ENCODE peak calls at places on chromosomes 3 and 15, in four cellular contexts. One of them, this sample, is unnamed.

GRCh38 chr3:144085964-144086363 is 114.3 kb downstream of the DIPK2A start:
- DNase-seq in PC-9: no peak
- DNase-seq in bronchial epithelial cell: peak
- DNase-seq in prostate gland: no peak
- DNase-seq in this sample: no peak

GRCh38 chr15:77840962-77841361 is 208.2 kb upstream of the LINGO1 start:
- DNase-seq in PC-9: peak
- DNase-seq in bronchial epithelial cell: peak
- DNase-seq in prostate gland: no peak
- DNase-seq in this sample: no peak

GRCh38 chr3:66407281-66408218 is 93.3 kb downstream of the LRIG1 start:
- DNase-seq in PC-9: peak
- DNase-seq in bronchial epithelial cell: peak
- DNase-seq in prostate gland: peak
- DNase-seq in this sample: peak

GRCh38 chr3:157805553-157805952 is 300.7 kb downstream of the SHOX2 start:
- DNase-seq in PC-9: no peak
- DNase-seq in bronchial epithelial cell: no peak
- DNase-seq in prostate gland: no peak
- DNase-seq in this sample: no peak

GRCh38 chr15:31098491-31098917 is 3.0 kb downstream of the TRPM1 start:
- DNase-seq in PC-9: no peak
- DNase-seq in bronchial epithelial cell: no peak
- DNase-seq in prostate gland: no peak
- DNase-seq in this sample: no peak

GRCh38 chr3:188792788-188793187 is 379.0 kb upstream of the TPRG1 start:
- DNase-seq in PC-9: no peak
- DNase-seq in bronchial epithelial cell: no peak
- DNase-seq in prostate gland: no peak
- DNase-seq in this sample: no peak

GRCh38 chr15:28191832-28192231 is 92.7 kb upstream of the OCA2 start:
- DNase-seq in PC-9: no peak
- DNase-seq in bronchial epithelial cell: no peak
- DNase-seq in prostate gland: peak
- DNase-seq in this sample: no peak

GRCh38 chr15:84685304-84685703 is 27.3 kb upstream of the NMB start:
- DNase-seq in PC-9: peak
- DNase-seq in bronchial epithelial cell: peak
- DNase-seq in prostate gland: no peak
- DNase-seq in this sample: no peak

GRCh38 chr15:60070838-60071493 is 66.9 kb downstream of the FOXB1 start:
- DNase-seq in PC-9: no peak
- DNase-seq in bronchial epithelial cell: peak
- DNase-seq in prostate gland: no peak
- DNase-seq in this sample: no peak

GRCh38 chr3:50493623-50494022 is 9.8 kb downstream of the CACNA2D2 start:
- DNase-seq in PC-9: no peak
- DNase-seq in bronchial epithelial cell: no peak
- DNase-seq in prostate gland: no peak
- DNase-seq in this sample: no peak

GRCh38 chr3:78820497-78820896 is 947.3 kb downstream of the ROBO1 start:
- DNase-seq in PC-9: no peak
- DNase-seq in bronchial epithelial cell: no peak
- DNase-seq in prostate gland: no peak
- DNase-seq in this sample: no peak

GRCh38 chr3:184815046-184815930 is 3.3 kb downstream of the VPS8 start:
- DNase-seq in PC-9: no peak
- DNase-seq in bronchial epithelial cell: peak
- DNase-seq in prostate gland: no peak
- DNase-seq in this sample: no peak

GRCh38 chr3:128222771-128223386 is 69.6 kb downstream of the EEFSEC start:
- DNase-seq in PC-9: no peak
- DNase-seq in bronchial epithelial cell: peak
- DNase-seq in prostate gland: no peak
- DNase-seq in this sample: no peak

GRCh38 chr3:183533410-183534132 is 21.9 kb downstream of the KLHL6 start:
- DNase-seq in PC-9: no peak
- DNase-seq in bronchial epithelial cell: no peak
- DNase-seq in prostate gland: no peak
- DNase-seq in this sample: no peak

GRCh38 chr3:88219138-88219792 is 69.5 kb downstream of the C3orf38 start:
- DNase-seq in PC-9: peak
- DNase-seq in bronchial epithelial cell: peak
- DNase-seq in prostate gland: no peak
- DNase-seq in this sample: peak

GRCh38 chr15:43518073-43518761 is 809 bp downstream of the MAP1A start:
- DNase-seq in PC-9: no peak
- DNase-seq in bronchial epithelial cell: no peak
- DNase-seq in prostate gland: no peak
- DNase-seq in this sample: no peak

GRCh38 chr3:170080605-170081004 is 42.8 kb downstream of the GPR160 start:
- DNase-seq in PC-9: no peak
- DNase-seq in bronchial epithelial cell: no peak
- DNase-seq in prostate gland: no peak
- DNase-seq in this sample: no peak

GRCh38 chr3:48504051-48504946 is at the start of gene SHISA5:
- DNase-seq in PC-9: peak
- DNase-seq in bronchial epithelial cell: peak
- DNase-seq in prostate gland: peak
- DNase-seq in this sample: peak

GRCh38 chr3:66797916-66798560 is 200.1 kb upstream of the KBTBD8 start:
- DNase-seq in PC-9: no peak
- DNase-seq in bronchial epithelial cell: no peak
- DNase-seq in prostate gland: no peak
- DNase-seq in this sample: no peak

GRCh38 chr15:67127925-67128324 is 62.5 kb downstream of the SMAD3 start:
- DNase-seq in PC-9: peak
- DNase-seq in bronchial epithelial cell: peak
- DNase-seq in prostate gland: no peak
- DNase-seq in this sample: no peak

GRCh38 chr15:89686522-89686921 is 4.0 kb downstream of the PEX11A start:
- DNase-seq in PC-9: no peak
- DNase-seq in bronchial epithelial cell: no peak
- DNase-seq in prostate gland: no peak
- DNase-seq in this sample: no peak

GRCh38 chr3:99965077-99965476 is 147.4 kb downstream of the CMSS1 start:
- DNase-seq in PC-9: no peak
- DNase-seq in bronchial epithelial cell: peak
- DNase-seq in prostate gland: no peak
- DNase-seq in this sample: no peak

GRCh38 chr15:95511680-95512079 is 818.8 kb upstream of the NR2F2 start:
- DNase-seq in PC-9: no peak
- DNase-seq in bronchial epithelial cell: no peak
- DNase-seq in prostate gland: no peak
- DNase-seq in this sample: no peak

GRCh38 chr3:137110392-137110996 is 152.7 kb downstream of the IL20RB start:
- DNase-seq in PC-9: no peak
- DNase-seq in bronchial epithelial cell: peak
- DNase-seq in prostate gland: no peak
- DNase-seq in this sample: no peak

GRCh38 chr3:195059471-195060216 is 211.3 kb downstream of the XXYLT1 start:
- DNase-seq in PC-9: no peak
- DNase-seq in bronchial epithelial cell: no peak
- DNase-seq in prostate gland: no peak
- DNase-seq in this sample: no peak

GRCh38 chr15:48501208-48501607 is 144.3 kb downstream of the FBN1 start:
- DNase-seq in PC-9: no peak
- DNase-seq in bronchial epithelial cell: no peak
- DNase-seq in prostate gland: no peak
- DNase-seq in this sample: no peak

GRCh38 chr3:193872265-193872753 is 263.6 kb upstream of the HES1 start:
- DNase-seq in PC-9: peak
- DNase-seq in bronchial epithelial cell: peak
- DNase-seq in prostate gland: peak
- DNase-seq in this sample: no peak

GRCh38 chr15:73517566-73517965 is 74.6 kb downstream of the REC114 start:
- DNase-seq in PC-9: no peak
- DNase-seq in bronchial epithelial cell: no peak
- DNase-seq in prostate gland: no peak
- DNase-seq in this sample: no peak

GRCh38 chr3:185069583-185070030 is 83.3 kb downstream of the C3orf70 start:
- DNase-seq in PC-9: no peak
- DNase-seq in bronchial epithelial cell: no peak
- DNase-seq in prostate gland: no peak
- DNase-seq in this sample: peak

GRCh38 chr3:8097690-8098089 is 403.9 kb upstream of the LMCD1 start:
- DNase-seq in PC-9: no peak
- DNase-seq in bronchial epithelial cell: no peak
- DNase-seq in prostate gland: no peak
- DNase-seq in this sample: no peak
- TF ChIP-seq CTCF in PC-9: peak
- TF ChIP-seq CTCF in bronchial epithelial cell: no peak
- TF ChIP-seq CTCF in prostate gland: no peak
- TF ChIP-seq CTCF in this sample: no peak

DNA sequence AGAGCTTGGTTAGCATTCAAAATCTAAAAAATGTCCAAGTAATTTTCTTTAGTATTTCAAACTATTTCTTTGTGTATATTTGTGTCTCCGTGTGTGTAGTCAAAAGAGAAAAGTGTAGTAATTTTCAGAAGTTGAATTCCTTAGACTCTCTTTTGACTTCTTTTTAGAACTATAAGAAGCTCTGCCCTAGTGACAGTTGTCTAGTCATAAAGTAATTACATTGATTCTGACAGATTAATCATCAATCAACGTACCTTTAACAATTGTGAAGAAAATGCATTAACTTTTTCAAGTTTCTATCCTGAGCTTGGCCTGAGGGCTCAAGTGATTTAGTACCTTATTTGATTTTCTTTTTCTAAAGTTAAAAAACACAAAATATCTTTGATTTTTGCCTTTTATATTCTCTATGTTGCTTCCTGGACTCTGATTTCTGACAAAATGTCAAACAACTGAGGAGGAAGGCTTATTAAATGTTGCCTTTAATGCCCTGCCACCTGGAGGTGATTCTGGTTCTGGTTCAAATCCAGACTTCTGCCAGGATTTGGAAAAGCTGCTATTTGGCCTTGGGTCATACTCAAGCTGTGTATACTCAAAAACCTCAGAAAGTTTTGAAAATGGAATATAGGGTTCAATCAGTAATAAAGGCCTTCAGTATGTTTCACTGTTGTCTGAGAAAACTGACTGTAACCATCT is 653.6 kb downstream of the NSUN3 start:
- DNase-seq in PC-9: no peak
- DNase-seq in bronchial epithelial cell: peak
- DNase-seq in prostate gland: peak
- DNase-seq in this sample: no peak
- TF ChIP-seq CTCF in PC-9: peak
- TF ChIP-seq CTCF in bronchial epithelial cell: peak
- TF ChIP-seq CTCF in prostate gland: peak
- TF ChIP-seq CTCF in this sample: peak

DNA sequence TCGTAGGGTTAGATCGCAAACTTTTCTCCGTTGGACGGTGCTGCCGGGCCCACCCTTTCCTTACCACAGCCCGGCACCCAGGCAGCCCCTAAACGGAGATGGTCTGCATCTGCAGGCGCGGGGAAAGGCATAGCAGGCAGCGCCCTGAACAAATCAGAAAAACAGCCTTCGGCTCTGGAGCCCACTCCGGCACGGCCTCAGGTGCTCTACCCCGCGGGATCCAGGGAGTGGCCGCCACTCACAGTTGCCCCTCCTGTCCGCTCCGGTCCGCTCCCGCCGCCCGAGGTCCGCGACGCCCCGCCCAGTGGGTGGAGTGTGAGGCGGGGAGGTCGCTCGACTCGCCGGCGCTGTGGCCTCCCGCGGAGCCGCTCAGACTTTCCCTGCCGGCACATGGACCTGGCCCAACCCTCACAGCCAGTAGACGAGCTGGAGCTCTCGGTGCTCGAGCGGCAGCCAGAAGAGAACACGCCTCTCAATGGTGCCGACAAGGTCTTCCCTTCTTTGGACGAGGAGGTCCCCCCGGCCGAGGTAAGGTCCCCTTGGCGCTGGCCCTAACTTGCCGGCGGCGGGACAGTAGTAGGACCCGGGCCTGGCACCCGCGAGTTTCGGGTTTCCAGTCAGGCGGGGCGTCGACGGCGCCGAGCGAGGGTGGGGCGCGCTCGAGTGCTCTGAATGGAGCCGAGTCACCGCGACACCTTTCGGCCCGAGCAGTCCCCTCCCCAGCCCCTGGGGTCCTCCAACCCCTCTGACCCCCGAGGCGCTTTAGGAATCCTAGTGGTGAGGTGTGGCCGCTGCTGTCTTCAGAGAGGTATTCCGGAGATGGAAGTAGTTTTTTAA is at the start of gene C3orf52:
- DNase-seq in PC-9: peak
- DNase-seq in bronchial epithelial cell: peak
- DNase-seq in prostate gland: peak
- DNase-seq in this sample: peak
- TF ChIP-seq CTCF in PC-9: no peak
- TF ChIP-seq CTCF in bronchial epithelial cell: no peak
- TF ChIP-seq CTCF in prostate gland: peak
- TF ChIP-seq CTCF in this sample: peak

GRCh38 chr15:66046751-66047150 is 177.5 kb downstream of the RAB11A start:
- DNase-seq in PC-9: no peak
- DNase-seq in bronchial epithelial cell: no peak
- DNase-seq in prostate gland: no peak
- DNase-seq in this sample: no peak
- TF ChIP-seq CTCF in PC-9: peak
- TF ChIP-seq CTCF in bronchial epithelial cell: no peak
- TF ChIP-seq CTCF in prostate gland: no peak
- TF ChIP-seq CTCF in this sample: peak

DNA sequence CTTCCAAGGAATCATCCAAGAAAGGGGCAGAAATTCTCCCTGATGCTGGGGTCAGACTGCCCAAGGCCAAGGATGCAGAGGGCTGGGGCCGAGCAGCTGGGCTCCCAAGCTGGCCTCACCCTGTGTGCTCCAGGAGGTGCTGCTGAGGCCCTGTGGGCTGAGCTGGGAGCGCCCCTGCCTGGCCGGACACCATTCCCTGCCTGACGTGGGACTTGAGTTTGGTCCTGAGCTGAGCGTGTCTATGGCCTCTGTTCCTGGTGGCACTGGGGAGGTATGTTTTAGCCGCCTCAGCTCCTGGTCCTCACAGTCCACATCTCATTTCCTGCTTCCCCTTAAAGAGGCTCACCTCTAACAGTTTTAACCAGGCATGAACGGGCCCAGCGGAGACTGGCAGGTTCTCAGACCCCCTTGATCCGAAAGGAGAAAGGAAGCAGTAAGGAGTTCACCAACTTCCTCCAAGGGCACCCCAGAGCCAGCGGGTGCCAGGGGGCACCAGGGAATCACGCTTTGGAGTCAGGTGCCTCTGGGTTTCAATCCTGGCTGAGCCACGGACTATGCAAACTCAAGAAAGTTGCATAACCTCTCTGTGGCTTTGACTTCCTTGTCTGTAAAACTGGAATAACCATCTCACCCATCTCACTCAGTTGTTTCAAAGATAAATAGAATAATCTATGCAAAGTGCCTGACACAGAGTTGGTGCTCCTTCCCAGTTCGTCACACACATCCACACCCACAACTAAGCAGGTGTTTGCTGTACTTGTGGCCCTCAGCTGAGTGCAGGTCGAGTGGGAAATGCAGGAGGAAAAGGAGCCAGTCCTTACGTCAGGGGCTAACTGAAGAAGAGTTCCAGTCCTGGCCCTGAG is 48.6 kb downstream of the SLC12A8 start:
- DNase-seq in PC-9: no peak
- DNase-seq in bronchial epithelial cell: peak
- DNase-seq in prostate gland: no peak
- DNase-seq in this sample: no peak
- TF ChIP-seq CTCF in PC-9: no peak
- TF ChIP-seq CTCF in bronchial epithelial cell: no peak
- TF ChIP-seq CTCF in prostate gland: no peak
- TF ChIP-seq CTCF in this sample: no peak

This sample was measured in progenitor cell of endocrine pancreas.